ENCODE peak calls at places on chromosome 17, in four cellular contexts. One of them, this sample, is unnamed.

GRCh38 chr17:80874866-80875445 is 116.7 kb upstream of the CHMP6 start:
- DNase-seq in HepG2: no peak
- DNase-seq in K562: no peak
- DNase-seq in H1: no peak
- DNase-seq in this sample: no peak

GRCh38 chr17:81651692-81652091 is 4.7 kb downstream of the PDE6G start:
- DNase-seq in HepG2: peak
- DNase-seq in H1: no peak
- DNase-seq in K562: peak
- DNase-seq in this sample: peak

GRCh38 chr17:21286771-21287702 is 2.5 kb downstream of the MAP2K3 start:
- DNase-seq in HepG2: peak
- DNase-seq in K562: no peak
- DNase-seq in H1: no peak
- DNase-seq in this sample: no peak

GRCh38 chr17:43614560-43614959 is 47.2 kb downstream of the MEOX1 start:
- DNase-seq in HepG2: no peak
- DNase-seq in H1: no peak
- DNase-seq in K562: no peak
- DNase-seq in this sample: no peak

GRCh38 chr17:2400474-2400866 is 390 bp downstream of the MNT start:
- DNase-seq in K562: peak
- DNase-seq in H1: peak
- DNase-seq in HepG2: peak
- DNase-seq in this sample: peak

GRCh38 chr17:28174352-28175046 is 132.0 kb downstream of the NLK start:
- DNase-seq in HepG2: no peak
- DNase-seq in K562: no peak
- DNase-seq in H1: no peak
- DNase-seq in this sample: no peak

GRCh38 chr17:17818088-17818526 is 18.7 kb downstream of the SREBF1 start:
- DNase-seq in K562: peak
- DNase-seq in HepG2: no peak
- DNase-seq in H1: no peak
- DNase-seq in this sample: peak

GRCh38 chr17:57639381-57639780 is 105.7 kb downstream of the CCDC182 start:
- DNase-seq in H1: no peak
- DNase-seq in K562: no peak
- DNase-seq in HepG2: no peak
- DNase-seq in this sample: no peak

GRCh38 chr17:48100160-48100559 is 1.1 kb downstream of the CBX1 start:
- DNase-seq in K562: no peak
- DNase-seq in H1: no peak
- DNase-seq in HepG2: no peak
- DNase-seq in this sample: no peak

GRCh38 chr17:51035436-51035835 is 85.2 kb downstream of the SPAG9 start:
- DNase-seq in HepG2: no peak
- DNase-seq in K562: no peak
- DNase-seq in H1: no peak
- DNase-seq in this sample: no peak

GRCh38 chr17:51475650-51476221 is 215.4 kb downstream of the UTP18 start:
- DNase-seq in K562: no peak
- DNase-seq in HepG2: no peak
- DNase-seq in H1: no peak
- DNase-seq in this sample: no peak

GRCh38 chr17:21425736-21426135 is 49.6 kb downstream of the KCNJ12 start:
- DNase-seq in H1: no peak
- DNase-seq in K562: no peak
- DNase-seq in HepG2: no peak
- DNase-seq in this sample: no peak

GRCh38 chr17:66836063-66837005 is 1.4 kb downstream of the CACNG5 start:
- DNase-seq in HepG2: no peak
- DNase-seq in H1: no peak
- DNase-seq in K562: no peak
- DNase-seq in this sample: no peak

DNA sequence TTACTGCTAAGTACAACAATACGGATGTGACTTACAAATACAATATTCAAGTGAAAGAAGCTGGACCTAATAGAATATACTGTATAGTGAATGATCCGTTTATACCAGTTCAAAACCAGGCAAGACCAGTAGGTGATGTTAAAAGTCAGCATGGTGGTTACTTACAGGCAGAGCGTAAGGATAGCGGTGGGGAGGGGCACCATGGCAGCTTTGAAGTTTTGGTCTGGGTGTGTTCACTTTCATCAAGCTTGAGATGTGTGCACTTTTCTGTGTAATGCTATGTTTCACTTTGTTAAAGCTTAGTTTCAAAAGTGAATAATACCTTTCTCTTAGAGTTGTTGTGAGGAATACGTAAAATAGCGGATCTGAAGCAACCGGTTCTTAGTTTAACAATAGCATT is 16.5 kb upstream of the SLC35G3 start:
- DNase-seq in HepG2: no peak
- DNase-seq in H1: no peak
- DNase-seq in K562: no peak
- DNase-seq in this sample: no peak
- H3K4me3 ChIP-seq in HepG2: no peak
- H3K4me3 ChIP-seq in H1: no peak
- H3K4me3 ChIP-seq in K562: no peak
- H3K4me3 ChIP-seq in this sample: no peak

GRCh38 chr17:7676533-7676932 is 10.8 kb downstream of the TP53 start:
- DNase-seq in H1: no peak
- DNase-seq in HepG2: no peak
- DNase-seq in K562: no peak
- DNase-seq in this sample: no peak

GRCh38 chr17:7668482-7668881 is 17.8 kb downstream of the ATP1B2 start:
- DNase-seq in HepG2: no peak
- DNase-seq in H1: no peak
- DNase-seq in K562: no peak
- DNase-seq in this sample: no peak

GRCh38 chr17:7677388-7678067 is 9.8 kb downstream of the TP53 start:
- DNase-seq in H1: no peak
- DNase-seq in HepG2: no peak
- DNase-seq in K562: no peak
- DNase-seq in this sample: no peak

GRCh38 chr17:7674934-7675333 is 12.4 kb downstream of the TP53 start:
- DNase-seq in K562: no peak
- DNase-seq in HepG2: no peak
- DNase-seq in H1: no peak
- DNase-seq in this sample: no peak

GRCh38 chr17:7673239-7673638 is 14.1 kb downstream of the TP53 start:
- DNase-seq in K562: peak
- DNase-seq in HepG2: peak
- DNase-seq in H1: peak
- DNase-seq in this sample: no peak
- TF ChIP-seq RNF2 in K562: no peak
- TF ChIP-seq RNF2 in HepG2: no peak
- TF ChIP-seq RNF2 in H1: no peak
- TF ChIP-seq RNF2 in this sample: no peak

DNA sequence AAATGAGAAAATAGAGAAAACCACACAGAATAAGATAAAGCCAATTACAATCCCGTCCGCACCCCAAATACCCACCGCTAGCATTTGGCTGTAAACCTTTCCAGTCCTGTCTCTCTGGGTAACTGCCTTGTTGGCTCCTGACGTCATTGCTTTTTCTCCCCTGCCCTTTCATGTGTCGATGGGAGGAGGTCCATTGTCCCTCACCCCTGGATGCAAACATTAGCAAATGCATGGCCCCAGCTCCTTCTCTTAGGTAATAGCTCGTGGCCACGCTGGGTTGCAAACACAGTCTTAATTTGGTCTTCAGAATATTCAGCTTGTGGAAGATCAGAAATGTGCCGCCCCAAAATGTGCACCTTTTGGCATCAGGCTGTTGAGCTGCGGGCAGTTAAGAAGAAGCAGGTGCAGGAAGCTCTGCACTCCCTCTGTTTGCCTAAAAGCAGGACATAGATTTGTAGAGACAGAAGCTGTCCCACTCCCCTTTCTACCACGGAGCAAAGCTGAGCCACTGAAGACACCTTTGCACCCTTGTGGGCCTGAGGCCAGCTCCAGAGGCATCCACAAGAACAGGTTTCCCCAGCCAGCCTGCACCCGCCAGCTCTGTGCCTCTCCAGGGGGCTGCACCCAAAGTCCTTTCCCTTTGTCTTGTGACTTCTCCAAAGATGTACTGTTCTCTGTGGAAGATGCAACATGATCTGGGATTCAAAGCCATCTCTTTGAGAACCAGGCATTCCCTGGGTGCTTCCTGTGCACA is 127.3 kb downstream of the MGAT5B start:
- DNase-seq in H1: no peak
- DNase-seq in HepG2: peak
- DNase-seq in K562: no peak
- DNase-seq in this sample: no peak
- H3K4me3 ChIP-seq in H1: no peak
- H3K4me3 ChIP-seq in HepG2: no peak
- H3K4me3 ChIP-seq in K562: no peak
- H3K4me3 ChIP-seq in this sample: no peak

GRCh38 chr17:7224661-7225111 is 4.9 kb downstream of the ACADVL start:
- DNase-seq in HepG2: no peak
- DNase-seq in K562: no peak
- DNase-seq in H1: no peak
- DNase-seq in this sample: no peak
- TF ChIP-seq RNF2 in HepG2: no peak
- TF ChIP-seq RNF2 in K562: no peak
- TF ChIP-seq RNF2 in H1: no peak
- TF ChIP-seq RNF2 in this sample: no peak

GRCh38 chr17:62099532-62099931 is 34.5 kb upstream of the MED13 start:
- DNase-seq in K562: no peak
- DNase-seq in H1: no peak
- DNase-seq in HepG2: no peak
- DNase-seq in this sample: no peak

GRCh38 chr17:62101090-62101489 is 36.0 kb upstream of the MED13 start:
- DNase-seq in H1: no peak
- DNase-seq in K562: no peak
- DNase-seq in HepG2: no peak
- DNase-seq in this sample: no peak

GRCh38 chr17:62100050-62100449 is 35.0 kb upstream of the MED13 start:
- DNase-seq in H1: no peak
- DNase-seq in K562: no peak
- DNase-seq in HepG2: no peak
- DNase-seq in this sample: no peak

GRCh38 chr17:62096401-62096670 is 31.3 kb upstream of the MED13 start:
- DNase-seq in H1: no peak
- DNase-seq in K562: no peak
- DNase-seq in HepG2: no peak
- DNase-seq in this sample: no peak

DNA sequence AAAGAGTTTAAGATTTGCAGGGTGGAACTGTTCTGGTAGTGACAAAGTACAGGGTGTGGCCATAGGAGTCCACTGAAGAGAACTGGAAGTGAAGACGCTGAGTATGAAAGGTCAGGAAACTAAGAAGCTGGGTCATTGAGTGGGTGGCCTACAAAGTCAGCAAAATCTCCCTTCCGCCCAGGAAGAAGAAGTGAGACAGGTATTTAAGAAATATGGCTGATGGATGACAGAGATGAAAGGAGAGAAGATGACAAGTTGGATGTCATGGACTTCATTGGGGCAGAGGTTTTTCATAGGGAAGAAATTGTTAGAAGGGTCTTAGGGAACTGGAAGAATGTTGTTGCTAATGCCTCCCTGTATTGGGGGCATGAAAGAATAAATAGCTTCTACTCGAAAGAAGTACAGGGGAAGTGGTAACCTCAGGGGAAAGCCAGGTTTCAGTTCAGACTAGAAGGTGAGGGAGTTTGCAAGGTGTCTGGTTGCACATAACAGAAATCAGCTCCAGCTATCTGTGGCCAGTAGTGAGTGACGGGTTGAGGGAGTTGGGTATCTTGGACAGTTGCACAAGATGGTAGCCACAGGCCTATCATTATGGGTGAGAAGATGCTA is 33.6 kb upstream of the MED13 start:
- DNase-seq in K562: no peak
- DNase-seq in HepG2: no peak
- DNase-seq in H1: no peak
- DNase-seq in this sample: no peak
- H3K4me3 ChIP-seq in K562: no peak
- H3K4me3 ChIP-seq in HepG2: no peak
- H3K4me3 ChIP-seq in H1: no peak
- H3K4me3 ChIP-seq in this sample: no peak

DNA sequence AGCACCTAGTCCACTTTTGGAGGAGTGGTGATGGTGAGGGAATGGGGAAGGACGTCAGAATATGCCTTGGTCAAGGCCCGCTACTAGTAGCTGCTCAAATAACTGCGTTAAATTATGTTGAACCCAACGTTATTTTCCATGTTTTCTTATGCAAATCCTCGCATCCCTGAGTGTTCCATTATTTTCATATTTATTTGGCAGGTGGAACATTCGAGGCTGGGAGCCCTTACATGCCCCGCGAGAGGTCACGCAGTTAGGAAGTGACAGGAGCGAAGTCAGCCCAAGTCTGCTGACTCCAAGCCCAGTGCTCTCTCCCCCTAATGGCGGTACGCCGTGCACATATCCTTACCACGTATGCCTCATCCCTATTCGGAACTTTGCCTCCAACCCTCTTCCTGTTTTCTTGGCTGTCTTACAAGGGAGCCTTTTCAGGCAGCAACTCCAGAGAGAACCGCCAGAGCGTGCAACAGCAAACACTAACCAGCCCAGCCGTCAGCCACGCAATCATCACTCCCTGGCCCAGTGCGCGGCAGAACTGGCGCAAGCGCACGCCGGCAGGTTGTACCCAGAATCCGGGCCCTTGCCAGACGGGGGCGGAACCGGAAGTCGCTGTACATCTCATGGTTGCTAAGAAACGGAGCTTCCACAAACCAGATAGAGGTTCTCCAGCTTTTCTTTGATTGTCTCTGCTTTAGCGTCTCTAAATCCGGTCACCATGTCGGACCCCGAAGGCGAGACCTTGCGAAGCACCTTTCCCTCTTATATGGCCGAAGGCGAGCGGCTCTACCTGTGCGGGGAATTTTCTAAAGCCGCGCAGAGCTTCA is at the start of gene ODAD4:
- DNase-seq in K562: peak
- DNase-seq in HepG2: peak
- DNase-seq in H1: peak
- DNase-seq in this sample: peak
- TF ChIP-seq RNF2 in K562: no peak
- TF ChIP-seq RNF2 in HepG2: peak
- TF ChIP-seq RNF2 in H1: no peak
- TF ChIP-seq RNF2 in this sample: no peak

This sample was measured in A549.